ENCODE peak calls at places on chromosomes 7 and 10, in four cellular contexts. One of them, this sample, is unnamed.

GRCh38 chr10:32054087-32054486 is 2.1 kb downstream of the KIF5B start:
- DNase-seq in stomach: no peak
- DNase-seq in PC-9: no peak
- DNase-seq in fibroblast of lung: peak; percentile 78
- DNase-seq in this sample: no peak

GRCh38 chr10:81953420-81953819 is 78.4 kb downstream of the NRG3 start:
- DNase-seq in stomach: no peak
- DNase-seq in PC-9: no peak
- DNase-seq in fibroblast of lung: no peak
- DNase-seq in this sample: no peak

GRCh38 chr7:6252748-6253147 is 19.7 kb downstream of the CYTH3 start:
- DNase-seq in stomach: no peak
- DNase-seq in PC-9: no peak
- DNase-seq in fibroblast of lung: no peak
- DNase-seq in this sample: no peak

GRCh38 chr7:76086070-76086469 is 38.2 kb downstream of the MDH2 start:
- DNase-seq in stomach: no peak
- DNase-seq in PC-9: peak; percentile 51
- DNase-seq in fibroblast of lung: no peak
- DNase-seq in this sample: peak; percentile 26

GRCh38 chr7:50303894-50304157 is 690 bp upstream of the IKZF1 start:
- DNase-seq in stomach: no peak
- DNase-seq in PC-9: no peak
- DNase-seq in fibroblast of lung: no peak
- DNase-seq in this sample: no peak

GRCh38 chr10:108597657-108598319 is 1325.5 kb downstream of the XPNPEP1 start:
- DNase-seq in stomach: no peak
- DNase-seq in PC-9: no peak
- DNase-seq in fibroblast of lung: no peak
- DNase-seq in this sample: no peak

GRCh38 chr10:129102906-129103693 is 363.9 kb upstream of the MGMT start:
- DNase-seq in stomach: no peak
- DNase-seq in PC-9: no peak
- DNase-seq in fibroblast of lung: peak; percentile 56
- DNase-seq in this sample: no peak

GRCh38 chr10:5655003-5655600 is 11.3 kb downstream of the ASB13 start:
- DNase-seq in stomach: no peak
- DNase-seq in PC-9: no peak
- DNase-seq in fibroblast of lung: no peak
- DNase-seq in this sample: no peak

GRCh38 chr10:110912374-110912773 is 6.6 kb downstream of the BBIP1 start:
- DNase-seq in stomach: no peak
- DNase-seq in PC-9: no peak
- DNase-seq in fibroblast of lung: peak; percentile 60
- DNase-seq in this sample: no peak

GRCh38 chr7:18086165-18087030 is 58.8 kb upstream of the PRPS1L1 start:
- DNase-seq in stomach: no peak
- DNase-seq in PC-9: no peak
- DNase-seq in fibroblast of lung: no peak
- DNase-seq in this sample: peak; percentile 30

GRCh38 chr7:110531186-110531585 is 559.7 kb upstream of the LRRN3 start:
- DNase-seq in stomach: no peak
- DNase-seq in PC-9: no peak
- DNase-seq in fibroblast of lung: no peak
- DNase-seq in this sample: peak; percentile 13

GRCh38 chr7:151172273-151173141 is 5.0 kb upstream of the GBX1 start:
- DNase-seq in stomach: peak; percentile 85
- DNase-seq in PC-9: peak; percentile 46
- DNase-seq in fibroblast of lung: peak; percentile 63
- DNase-seq in this sample: peak; percentile 67

GRCh38 chr10:29648114-29648982 is 13.6 kb upstream of the SVIL start:
- DNase-seq in stomach: peak; percentile 51
- DNase-seq in PC-9: no peak
- DNase-seq in fibroblast of lung: peak; percentile 51
- DNase-seq in this sample: no peak

GRCh38 chr10:30701471-30702173 is 72.1 kb upstream of the LYZL2 start:
- DNase-seq in stomach: peak; percentile 31
- DNase-seq in PC-9: peak; percentile 50
- DNase-seq in fibroblast of lung: peak; percentile 57
- DNase-seq in this sample: no peak

GRCh38 chr10:17229016-17229716 is 1.1 kb downstream of the VIM start:
- DNase-seq in stomach: peak; percentile 73
- DNase-seq in PC-9: no peak
- DNase-seq in fibroblast of lung: peak; percentile 93
- DNase-seq in this sample: peak; percentile 73

GRCh38 chr7:43460733-43461348 is 122.1 kb upstream of the STK17A start:
- DNase-seq in stomach: no peak
- DNase-seq in PC-9: no peak
- DNase-seq in fibroblast of lung: no peak
- DNase-seq in this sample: no peak

GRCh38 chr10:43069597-43069996 is 7.3 kb upstream of the RET start:
- DNase-seq in stomach: no peak
- DNase-seq in PC-9: no peak
- DNase-seq in fibroblast of lung: no peak
- DNase-seq in this sample: no peak

GRCh38 chr7:120554960-120555571 is 282.1 kb downstream of the KCND2 start:
- DNase-seq in stomach: no peak
- DNase-seq in PC-9: peak; percentile 42
- DNase-seq in fibroblast of lung: peak; percentile 72
- DNase-seq in this sample: peak; percentile 34

GRCh38 chr10:110058215-110058614 is 50.4 kb downstream of the ADD3 start:
- DNase-seq in stomach: no peak
- DNase-seq in PC-9: no peak
- DNase-seq in fibroblast of lung: no peak
- DNase-seq in this sample: no peak

GRCh38 chr10:70302292-70302691 is 18.5 kb upstream of the NPFFR1 start:
- DNase-seq in stomach: no peak
- DNase-seq in PC-9: no peak
- DNase-seq in fibroblast of lung: peak; percentile 92
- DNase-seq in this sample: no peak

GRCh38 chr10:132388901-132389630 is 7.9 kb upstream of the PWWP2B start:
- DNase-seq in stomach: no peak
- DNase-seq in PC-9: no peak
- DNase-seq in fibroblast of lung: no peak
- DNase-seq in this sample: no peak

GRCh38 chr7:139249179-139249822 is 18.3 kb downstream of the UBN2 start:
- DNase-seq in stomach: no peak
- DNase-seq in PC-9: no peak
- DNase-seq in fibroblast of lung: no peak
- DNase-seq in this sample: no peak

GRCh38 chr7:2529161-2530075 is 9.8 kb downstream of the LFNG start:
- DNase-seq in stomach: peak; percentile 63
- DNase-seq in PC-9: peak; percentile 71
- DNase-seq in fibroblast of lung: peak; percentile 57
- DNase-seq in this sample: peak; percentile 48

DNA sequence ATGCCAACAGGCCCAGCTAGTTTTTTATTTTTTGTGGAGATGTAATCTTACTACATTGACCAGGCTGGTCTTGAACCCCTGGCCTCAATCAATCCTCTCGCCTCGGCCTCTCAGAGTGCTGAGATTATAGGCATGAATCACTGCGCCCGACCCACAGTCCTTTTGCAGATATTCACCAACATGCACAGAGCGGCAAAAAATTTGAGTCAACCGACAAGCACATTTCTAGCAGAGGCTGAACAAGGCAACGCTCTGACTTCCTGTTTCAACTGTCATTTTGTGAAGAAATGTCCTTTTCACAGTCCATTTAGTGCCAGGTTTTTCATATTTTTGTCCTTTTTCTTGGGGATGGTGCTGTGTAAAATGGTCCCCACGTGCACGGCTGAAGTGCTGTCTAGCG is 71.1 kb upstream of the KAT6B start:
- DNase-seq in stomach: peak; percentile 8
- DNase-seq in PC-9: no peak
- DNase-seq in fibroblast of lung: no peak
- DNase-seq in this sample: no peak
- TF ChIP-seq CTCF in stomach: no peak
- TF ChIP-seq CTCF in PC-9: no peak
- TF ChIP-seq CTCF in fibroblast of lung: no peak
- TF ChIP-seq CTCF in this sample: no peak

GRCh38 chr7:25968205-25968993 is 183.6 kb upstream of the NFE2L3 start:
- DNase-seq in stomach: peak; percentile 37
- DNase-seq in PC-9: no peak
- DNase-seq in fibroblast of lung: no peak
- DNase-seq in this sample: no peak
- H3K27ac ChIP-seq in stomach: no peak overlapping the region
- H3K27ac ChIP-seq in PC-9: no peak overlapping the region
- H3K27ac ChIP-seq in fibroblast of lung: no peak overlapping the region
- H3K27ac ChIP-seq in this sample: no peak overlapping the region

DNA sequence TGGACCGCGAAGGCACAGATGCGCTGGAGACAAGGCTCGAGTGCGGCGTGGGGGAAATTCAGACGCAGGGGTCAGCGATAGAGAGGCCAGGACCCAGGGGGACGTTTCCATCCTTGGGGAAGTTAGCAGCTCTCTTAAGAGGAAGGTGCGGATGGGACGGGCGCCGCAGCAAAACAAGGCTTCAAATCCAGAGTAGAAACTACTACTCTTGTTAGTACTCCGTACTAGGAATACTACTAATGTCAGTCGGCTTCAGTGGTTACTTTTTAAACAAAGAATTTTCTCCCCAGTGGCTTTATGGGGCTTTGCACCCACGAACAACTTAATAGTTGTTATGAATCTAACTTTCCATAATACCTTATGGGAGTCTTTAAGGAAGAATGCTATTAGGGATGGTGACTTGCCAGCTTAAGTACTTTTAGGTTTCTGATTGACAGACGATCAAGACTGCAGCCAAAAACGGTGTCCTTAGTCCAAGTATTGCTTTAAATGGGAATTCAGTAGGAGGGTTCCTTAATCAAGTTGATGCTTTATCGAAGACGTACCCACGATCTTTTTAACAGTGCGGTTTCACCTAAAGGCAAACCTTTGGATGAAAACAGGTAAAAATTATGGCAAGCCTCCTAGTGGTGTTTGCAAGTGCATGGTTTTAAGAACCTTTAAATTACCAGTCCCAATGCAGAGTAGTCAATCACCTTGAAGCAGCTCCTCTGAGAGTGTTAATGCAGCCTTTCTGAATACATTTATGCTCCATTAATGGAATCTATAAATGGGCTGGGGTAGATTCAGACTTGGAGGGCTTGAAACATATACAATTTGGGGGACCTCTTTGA is 868 bp upstream of the IDE start:
- DNase-seq in stomach: no peak
- DNase-seq in PC-9: peak; percentile 36
- DNase-seq in fibroblast of lung: no peak
- DNase-seq in this sample: peak; percentile 59
- TF ChIP-seq CTCF in stomach: no peak
- TF ChIP-seq CTCF in PC-9: peak; percentile 38
- TF ChIP-seq CTCF in fibroblast of lung: no peak
- TF ChIP-seq CTCF in this sample: peak; percentile 74

DNA sequence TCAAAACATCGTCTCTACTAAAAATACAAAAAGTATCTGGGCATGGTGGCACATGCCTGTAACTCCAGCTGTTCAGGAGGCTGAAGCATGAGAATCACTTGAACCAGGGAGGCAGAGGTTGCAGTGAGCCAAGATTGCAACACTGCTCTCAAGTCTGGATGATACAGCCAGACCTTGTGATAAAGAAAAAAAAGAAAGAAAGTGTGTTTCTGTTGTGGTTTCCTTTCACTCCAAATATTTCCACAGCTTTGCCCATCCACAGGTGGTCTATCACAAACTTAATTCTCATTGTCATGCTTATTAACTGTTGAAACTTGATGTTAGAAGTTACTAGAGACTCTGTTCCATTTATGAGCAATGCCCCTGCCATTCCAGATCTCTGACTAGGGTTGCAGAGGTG is 316.0 kb upstream of the SEMA3C start:
- DNase-seq in stomach: no peak
- DNase-seq in PC-9: no peak
- DNase-seq in fibroblast of lung: peak; percentile 7
- DNase-seq in this sample: no peak
- H3K27ac ChIP-seq in stomach: no peak overlapping the region
- H3K27ac ChIP-seq in PC-9: no peak overlapping the region
- H3K27ac ChIP-seq in fibroblast of lung: no peak overlapping the region
- H3K27ac ChIP-seq in this sample: no peak overlapping the region

DNA sequence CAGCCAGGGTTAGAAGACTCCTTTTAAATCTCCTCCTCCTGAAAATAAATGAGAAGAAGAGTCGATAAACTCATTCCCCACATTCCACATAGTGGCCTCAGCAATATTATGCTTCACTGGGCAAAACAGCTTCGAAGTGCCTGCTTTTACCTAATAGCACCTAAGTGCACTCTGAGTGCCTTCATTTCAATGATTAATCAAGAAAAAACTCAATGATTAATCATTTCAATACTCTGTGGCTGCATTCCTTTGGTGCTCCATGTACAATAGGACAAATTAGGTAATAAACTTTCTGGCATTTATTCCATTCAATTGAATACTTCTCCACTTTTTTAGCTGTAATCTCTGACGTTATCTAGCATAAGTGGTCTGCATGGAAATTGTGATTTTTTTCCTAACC is 174.6 kb downstream of the CCDC71L start:
- DNase-seq in stomach: no peak
- DNase-seq in PC-9: peak; percentile 90
- DNase-seq in fibroblast of lung: peak; percentile 15
- DNase-seq in this sample: peak; percentile 78
- TF ChIP-seq CTCF in stomach: no peak
- TF ChIP-seq CTCF in PC-9: no peak
- TF ChIP-seq CTCF in fibroblast of lung: no peak
- TF ChIP-seq CTCF in this sample: no peak

GRCh38 chr10:99754670-99755069 is 22.6 kb downstream of the CUTC start:
- DNase-seq in stomach: no peak
- DNase-seq in PC-9: no peak
- DNase-seq in fibroblast of lung: no peak
- DNase-seq in this sample: no peak

GRCh38 chr10:99743841-99744240 is 11.8 kb downstream of the CUTC start:
- DNase-seq in stomach: no peak
- DNase-seq in PC-9: no peak
- DNase-seq in fibroblast of lung: no peak
- DNase-seq in this sample: no peak

GRCh38 chr10:99748823-99749451 is 16.9 kb downstream of the CUTC start:
- DNase-seq in stomach: no peak
- DNase-seq in PC-9: no peak
- DNase-seq in fibroblast of lung: no peak
- DNase-seq in this sample: no peak
- H3K27ac ChIP-seq in stomach: no peak overlapping the region
- H3K27ac ChIP-seq in PC-9: no peak overlapping the region
- H3K27ac ChIP-seq in fibroblast of lung: no peak overlapping the region
- H3K27ac ChIP-seq in this sample: no peak overlapping the region